ENCODE peak calls at places on chromosomes 12 and 14, in six cellular contexts. K, I, Z, A, N and L are unnamed samples.

GRCh38 chr14:78022059-78022458 is 148.1 kb upstream of the NRXN3 start:
- DNase-seq in N (peak), Z (peak), I (peak), K (peak), A (peak), L (peak)

GRCh38 chr12:48119078-48119833 is at the start of gene PFKM:
- DNase-seq in N (peak), Z (peak), I (peak), A (peak), K (peak), L (peak)

GRCh38 chr12:109532721-109533486 is 40.4 kb downstream of the MMAB start:
- DNase-seq in I (no peak), N (no peak), Z (no peak), K (no peak), A (no peak), L (no peak)

GRCh38 chr14:105366386-105367074 is 31.8 kb upstream of the TEX22 start:
- DNase-seq in N (no peak), A (no peak), I (no peak), Z (no peak), K (no peak), L (no peak)

GRCh38 chr14:55580401-55581010 is 499 bp downstream of the KTN1 start:
- DNase-seq in I (peak), N (no peak), Z (peak), A (peak), K (peak), L (peak)

GRCh38 chr14:22391908-22392307 is 197.1 kb downstream of the DAD1 start:
- DNase-seq in A (peak), K (peak), Z (peak), N (peak), I (peak), L (peak)

GRCh38 chr12:111444706-111445310 is 39.1 kb downstream of the SH2B3 start:
- DNase-seq in K (peak), A (peak), Z (peak), N (no peak), I (no peak), L (peak)

GRCh38 chr12:131948166-131948712 is 1.5 kb upstream of the EP400 start:
- DNase-seq in Z (peak), A (no peak), I (no peak), K (no peak), N (no peak), L (no peak)

GRCh38 chr14:51661504-51661903 is 9.8 kb downstream of the FRMD6 start:
- DNase-seq in K (no peak), Z (peak), N (no peak), I (no peak), A (no peak), L (no peak)

GRCh38 chr14:88209273-88209672 is 113.8 kb downstream of the KCNK10 start:
- DNase-seq in N (no peak), Z (no peak), K (no peak), A (no peak), I (no peak), L (no peak)

GRCh38 chr12:80643961-80644360 is 63.5 kb upstream of the MYF6 start:
- DNase-seq in A (no peak), K (no peak), I (no peak), Z (no peak), N (no peak), L (no peak)

GRCh38 chr14:90253826-90254225 is 2.5 kb upstream of the PSMC1 start:
- DNase-seq in N (no peak), Z (no peak), K (no peak), I (peak), A (no peak), L (no peak)

GRCh38 chr12:69929125-69929524 is 104.1 kb downstream of the MYRFL start:
- DNase-seq in Z (peak), I (peak), A (no peak), K (no peak), N (peak), L (no peak)

GRCh38 chr12:97568336-97569180 is 106.0 kb downstream of the RMST start:
- DNase-seq in N (no peak), I (peak), K (no peak), A (no peak), Z (no peak), L (peak)

GRCh38 chr12:112985655-112986290 is 7.5 kb downstream of the OAS2 start:
- DNase-seq in N (no peak), Z (no peak), I (peak), K (no peak), A (no peak), L (no peak)

GRCh38 chr12:44873898-44874297 is 2.2 kb downstream of the NELL2 start:
- DNase-seq in K (no peak), A (peak), Z (peak), I (peak), N (peak), L (peak)

GRCh38 chr12:51792417-51792816 is 56.1 kb downstream of the FIGNL2 start:
- DNase-seq in N (no peak), I (no peak), K (no peak), A (peak), Z (no peak), L (no peak)

GRCh38 chr12:121673013-121673441 is 3.6 kb upstream of the MORN3 start:
- DNase-seq in N (no peak), I (no peak), A (peak), Z (peak), K (no peak), L (peak)

GRCh38 chr14:60630129-60630528 is 19.1 kb downstream of the SIX1 start:
- DNase-seq in I (no peak), N (no peak), A (no peak), K (no peak), Z (no peak), L (no peak)

GRCh38 chr14:104390221-104390931 is 189.2 kb upstream of the C14orf180 start:
- DNase-seq in I (no peak), K (no peak), N (no peak), Z (no peak), A (no peak), L (no peak)

GRCh38 chr12:132109741-132110140 is 34.4 kb downstream of the DDX51 start:
- DNase-seq in I (no peak), N (no peak), A (no peak), Z (no peak), K (no peak), L (no peak)

GRCh38 chr14:104784846-104785707 is 10.5 kb downstream of the AKT1 start:
- DNase-seq in Z (no peak), I (no peak), N (no peak), A (no peak), K (no peak), L (no peak)

GRCh38 chr14:36518031-36518585 is 1.9 kb downstream of the NKX2-1 start:
- DNase-seq in K (peak), I (no peak), A (peak), Z (no peak), N (no peak), L (no peak)
- TF ChIP-seq EZH2 in K (no peak), I (no peak), A (peak), Z (no peak), N (no peak), L (no peak)

DNA sequence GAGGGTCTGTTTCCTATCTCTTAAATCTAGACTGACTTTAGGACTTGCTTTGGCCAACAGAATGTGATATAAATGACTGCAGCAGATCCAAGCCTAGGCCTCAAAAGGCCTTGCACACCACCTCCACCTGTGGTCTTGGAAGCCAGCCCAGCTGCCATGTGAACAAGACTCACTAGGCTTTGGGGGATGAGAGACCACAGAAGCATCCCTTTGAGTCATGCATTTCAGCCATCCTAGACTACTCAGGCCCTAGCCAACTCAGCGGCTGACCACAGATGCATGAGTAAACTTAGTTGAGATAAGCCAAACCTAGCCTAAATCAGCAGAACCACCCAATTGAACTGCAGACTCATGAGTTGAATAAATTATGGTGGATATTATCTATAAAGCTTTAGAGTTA is 87.7 kb downstream of the KCNH5 start:
- DNase-seq in N (no peak), I (peak), Z (peak), K (no peak), A (no peak), L (peak)
- TF ChIP-seq EZH2phosphoT487 in N (no peak), I (no peak), Z (no peak), K (no peak), A (no peak), L (no peak)

GRCh38 chr14:70821916-70822705 is 12.8 kb upstream of the MAP3K9 start:
- DNase-seq in K (peak), Z (peak), I (peak), N (no peak), A (peak), L (peak)
- TF ChIP-seq EZH2 in K (peak), Z (no peak), I (no peak), N (no peak), A (no peak), L (no peak)

GRCh38 chr14:93892923-93893549 is 34.1 kb upstream of the FAM181A start:
- DNase-seq in A (peak), I (peak), Z (peak), N (peak), K (peak), L (peak)

GRCh38 chr14:93892505-93892839 is 34.7 kb upstream of the FAM181A start:
- DNase-seq in Z (no peak), A (no peak), I (no peak), K (no peak), N (no peak), L (no peak)

GRCh38 chr14:93893550-93894329 is 33.4 kb upstream of the FAM181A start:
- DNase-seq in I (no peak), Z (peak), K (peak), A (peak), N (no peak), L (no peak)

GRCh38 chr14:93889739-93890138 is 37.4 kb upstream of the FAM181A start:
- DNase-seq in K (no peak), Z (no peak), A (no peak), N (no peak), I (no peak), L (no peak)

GRCh38 chr14:93891756-93892504 is 35.2 kb upstream of the FAM181A start:
- DNase-seq in N (no peak), I (peak), A (no peak), K (no peak), Z (no peak), L (no peak)
- TF ChIP-seq EZH2phosphoT487 in N (no peak), I (no peak), A (no peak), K (no peak), Z (no peak), L (no peak)